ENCODE peak calls at places on chromosome 16, in six cellular contexts. C, W, R, Y, H and Q are unnamed samples.

GRCh38 chr16:88763502-88764053 is 21.4 kb downstream of the PIEZO1 start:
- DNase-seq in C (no peak), W (no peak), R (no peak), Y (no peak), H (peak), Q (no peak)

GRCh38 chr16:24309222-24309905 is 53.2 kb downstream of the CACNG3 start:
- DNase-seq in C (peak), W (peak), R (peak), Y (no peak), H (no peak), Q (no peak)

GRCh38 chr16:15486661-15487060 is 52.3 kb downstream of the BMERB1 start:
- DNase-seq in C (no peak), W (no peak), R (no peak), Y (no peak), H (no peak), Q (no peak)

GRCh38 chr16:50706250-50706649 is 12.8 kb downstream of the NOD2 start:
- DNase-seq in C (no peak), W (no peak), R (no peak), Y (no peak), H (no peak), Q (no peak)

GRCh38 chr16:4664538-4665418 is 28.6 kb upstream of the NUDT16L1 start:
- DNase-seq in C (peak), W (peak), R (no peak), Y (peak), H (peak), Q (peak)

GRCh38 chr16:81626181-81626674 is 152.9 kb upstream of the PLCG2 start:
- DNase-seq in C (peak), W (no peak), R (no peak), Y (no peak), H (no peak), Q (no peak)

GRCh38 chr16:73615256-73615655 is 567.3 kb upstream of the ZFHX3 start:
- DNase-seq in C (no peak), W (no peak), R (no peak), Y (no peak), H (no peak), Q (no peak)

GRCh38 chr16:13307255-13307654 is 405.9 kb downstream of the SHISA9 start:
- DNase-seq in C (peak), W (no peak), R (peak), Y (no peak), H (no peak), Q (no peak)

DNA sequence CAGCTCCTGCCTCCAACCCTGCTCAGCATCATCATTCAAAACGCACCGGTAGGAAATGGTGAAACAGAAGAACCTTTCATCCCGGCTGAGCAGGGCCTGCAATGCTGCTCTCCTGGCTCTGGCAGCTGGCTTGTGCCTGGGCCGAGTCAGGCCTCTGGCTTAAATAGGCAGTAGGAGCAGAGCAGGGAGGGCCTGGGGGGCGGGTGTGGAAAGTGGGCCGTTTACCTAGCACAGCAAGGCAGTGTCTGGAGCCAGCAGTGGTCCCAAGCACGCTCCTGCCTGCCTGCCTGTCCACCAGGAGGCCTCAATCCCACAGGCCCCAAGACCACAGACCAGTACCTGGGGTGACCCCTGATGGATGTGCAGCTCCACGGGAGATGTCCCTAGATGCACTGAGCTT is 59.3 kb downstream of the SMPD3 start:
- DNase-seq in C (no peak), W (no peak), R (no peak), Y (no peak), H (peak), Q (no peak)
- TF ChIP-seq CTCF in C (no peak), W (no peak), R (no peak), Y (no peak), H (no peak), Q (no peak)

DNA sequence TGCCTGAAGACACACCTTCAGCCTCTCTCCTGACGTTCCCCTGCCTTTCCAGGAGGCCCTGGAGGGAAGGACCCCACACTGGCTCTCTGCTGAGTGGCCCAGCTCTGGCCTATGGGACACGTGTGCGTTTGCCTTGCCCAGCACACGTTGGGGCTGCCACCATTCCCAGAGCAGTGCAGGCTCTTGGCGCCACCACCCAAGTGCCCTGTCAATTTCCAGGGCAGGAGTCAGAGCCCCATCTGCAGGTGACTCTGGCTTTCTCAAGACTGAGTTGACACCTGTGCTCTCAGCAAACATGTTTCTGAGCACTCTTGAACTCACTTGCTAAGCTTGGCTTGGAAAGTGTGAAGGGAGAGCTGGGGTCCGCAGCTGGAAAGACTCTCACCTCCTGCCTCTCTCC is 4.7 kb upstream of the IRF8 start:
- DNase-seq in C (peak), W (no peak), R (no peak), Y (no peak), H (no peak), Q (no peak)
- TF ChIP-seq CTCF in C (peak), W (no peak), R (no peak), Y (no peak), H (peak), Q (peak)

GRCh38 chr16:85203462-85203813 is 91.2 kb upstream of the CIBAR2 start:
- DNase-seq in C (no peak), W (no peak), R (no peak), Y (no peak), H (no peak), Q (no peak)

GRCh38 chr16:85205747-85206471 is 93.6 kb upstream of the CIBAR2 start:
- DNase-seq in C (no peak), W (no peak), R (no peak), Y (peak), H (no peak), Q (no peak)

GRCh38 chr16:85202631-85203461 is 90.6 kb upstream of the CIBAR2 start:
- DNase-seq in C (no peak), W (no peak), R (no peak), Y (peak), H (peak), Q (no peak)

GRCh38 chr16:85206472-85207356 is 94.4 kb upstream of the CIBAR2 start:
- DNase-seq in C (no peak), W (no peak), R (no peak), Y (peak), H (peak), Q (no peak)

DNA sequence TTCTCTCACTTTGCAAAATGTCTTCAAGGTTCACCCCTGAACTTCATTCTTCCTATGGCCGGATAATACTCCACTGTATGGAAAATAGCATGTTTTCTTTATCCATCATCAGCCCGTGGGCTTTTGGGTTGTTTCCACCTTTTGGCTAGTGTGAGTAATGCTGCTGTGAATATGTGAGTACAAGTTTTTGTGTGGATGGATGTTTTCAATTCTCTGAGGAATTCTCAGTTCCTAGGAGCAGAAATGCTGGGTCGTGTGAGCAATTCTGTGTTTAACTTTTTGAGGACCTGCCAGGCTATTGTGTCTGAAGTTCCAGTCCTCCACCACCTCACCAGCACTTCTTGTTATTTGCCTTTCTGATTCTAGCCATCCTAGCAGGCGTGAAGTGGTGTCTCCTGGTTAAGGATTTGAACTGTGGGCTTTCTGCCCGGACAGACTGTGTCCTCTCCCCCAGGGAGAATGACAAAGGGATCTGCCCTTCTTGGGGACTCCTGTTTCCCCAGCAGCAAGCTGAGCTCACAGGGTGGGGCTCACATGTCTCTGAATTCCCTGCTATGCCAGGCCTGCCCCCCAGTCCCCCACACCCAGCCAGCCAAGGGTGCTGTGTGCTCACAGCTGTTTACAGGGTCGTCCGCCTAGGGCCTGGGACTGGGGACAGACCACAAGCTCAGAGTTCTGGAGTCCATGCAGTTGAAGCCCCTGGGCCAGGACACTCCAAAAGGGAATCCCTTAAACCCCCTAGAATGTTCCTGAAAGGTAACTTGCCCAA is 92.2 kb upstream of the CIBAR2 start:
- DNase-seq in C (no peak), W (no peak), R (no peak), Y (no peak), H (no peak), Q (no peak)
- TF ChIP-seq CTCF in C (no peak), W (no peak), R (no peak), Y (no peak), H (no peak), Q (no peak)

GRCh38 chr16:67111951-67112444 is 2.3 kb downstream of the PHAF1 start:
- DNase-seq in C (no peak), W (peak), R (no peak), Y (no peak), H (no peak), Q (no peak)

GRCh38 chr16:67108931-67109406 is 772 bp upstream of the PHAF1 start:
- DNase-seq in C (no peak), W (no peak), R (no peak), Y (no peak), H (no peak), Q (no peak)

GRCh38 chr16:67108489-67108888 is 1.3 kb upstream of the PHAF1 start:
- DNase-seq in C (no peak), W (no peak), R (no peak), Y (no peak), H (no peak), Q (no peak)

GRCh38 chr16:67109407-67110135 is at the start of gene PHAF1:
- DNase-seq in C (peak), W (peak), R (peak), Y (peak), H (peak), Q (peak)

GRCh38 chr16:67110136-67110847 is 551 bp downstream of the PHAF1 start:
- DNase-seq in C (peak), W (peak), R (no peak), Y (no peak), H (no peak), Q (no peak)
- TF ChIP-seq CTCF in C (no peak), W (no peak), R (no peak), Y (no peak), H (no peak), Q (no peak)

GRCh38 chr16:49120631-49121030 is 161.0 kb downstream of the CBLN1 start:
- DNase-seq in C (no peak), W (no peak), R (no peak), Y (no peak), H (no peak), Q (no peak)
- TF ChIP-seq CTCF in C (no peak), W (no peak), R (no peak), Y (no peak), H (no peak), Q (no peak)

DNA sequence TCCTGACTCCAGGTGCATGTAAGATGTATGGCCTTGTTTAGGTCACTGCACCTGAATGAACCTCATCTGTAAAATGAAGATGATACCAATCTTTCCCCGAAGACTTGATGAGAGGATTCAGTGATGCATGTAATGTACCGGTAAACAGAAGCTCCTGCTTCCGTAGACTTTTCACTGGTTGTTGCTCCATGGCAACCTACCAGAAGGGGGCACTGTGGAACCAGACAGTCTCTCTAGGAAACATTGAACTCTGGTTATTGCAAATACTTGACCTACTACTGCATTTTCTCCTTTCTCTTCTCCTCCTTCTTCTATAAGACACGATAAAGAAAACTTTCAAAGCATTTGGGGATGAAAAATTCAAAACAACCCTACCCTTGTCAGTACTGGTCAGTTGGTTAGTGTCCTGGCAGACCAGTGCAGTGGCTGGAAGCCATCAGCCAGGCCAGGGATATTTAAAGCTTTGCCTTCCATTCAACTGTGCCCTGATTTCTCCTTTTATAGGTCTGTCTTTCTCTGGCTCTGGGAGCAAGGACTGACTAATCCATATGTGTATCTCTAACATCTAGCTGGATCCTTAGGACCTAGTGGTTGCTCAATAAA is 667.4 kb upstream of the SALL1 start:
- DNase-seq in C (peak), W (peak), R (no peak), Y (no peak), H (no peak), Q (peak)
- TF ChIP-seq CTCF in C (peak), W (peak), R (peak), Y (no peak), H (peak), Q (peak)